ENCODE peak calls at places on chromosomes 6 and 20, in four cellular contexts. One of them, this sample, is unnamed.

GRCh38 chr6:4672772-4673171 is 103.4 kb upstream of the CDYL start:
- DNase-seq in T-helper 2 cell: no peak
- DNase-seq in SJSA1: no peak
- DNase-seq in D721Med: no peak
- DNase-seq in this sample: no peak

GRCh38 chr6:1678966-1679690 is 69.4 kb downstream of the FOXC1 start:
- DNase-seq in SJSA1: peak
- DNase-seq in D721Med: no peak
- DNase-seq in T-helper 2 cell: no peak
- DNase-seq in this sample: no peak

GRCh38 chr6:148179786-148180185 is 162.9 kb upstream of the SASH1 start:
- DNase-seq in SJSA1: peak
- DNase-seq in T-helper 2 cell: no peak
- DNase-seq in D721Med: no peak
- DNase-seq in this sample: no peak

GRCh38 chr6:117481278-117481925 is 1.1 kb upstream of the DCBLD1 start:
- DNase-seq in D721Med: no peak
- DNase-seq in T-helper 2 cell: peak
- DNase-seq in SJSA1: no peak
- DNase-seq in this sample: no peak

GRCh38 chr6:15077964-15078363 is 167.9 kb upstream of the JARID2 start:
- DNase-seq in SJSA1: no peak
- DNase-seq in D721Med: no peak
- DNase-seq in T-helper 2 cell: no peak
- DNase-seq in this sample: no peak

GRCh38 chr20:52676282-52676995 is 295.7 kb upstream of the TSHZ2 start:
- DNase-seq in SJSA1: no peak
- DNase-seq in D721Med: no peak
- DNase-seq in T-helper 2 cell: no peak
- DNase-seq in this sample: no peak

GRCh38 chr6:21533678-21534077 is 59.9 kb upstream of the SOX4 start:
- DNase-seq in D721Med: no peak
- DNase-seq in T-helper 2 cell: no peak
- DNase-seq in SJSA1: no peak
- DNase-seq in this sample: no peak

GRCh38 chr20:46758929-46759669 is 49.6 kb downstream of the SLC2A10 start:
- DNase-seq in D721Med: no peak
- DNase-seq in T-helper 2 cell: no peak
- DNase-seq in SJSA1: no peak
- DNase-seq in this sample: no peak

GRCh38 chr20:63032026-63032800 is 25.4 kb upstream of the BHLHE23 start:
- DNase-seq in SJSA1: no peak
- DNase-seq in D721Med: no peak
- DNase-seq in T-helper 2 cell: no peak
- DNase-seq in this sample: no peak

GRCh38 chr20:34368547-34368946 is 5.5 kb downstream of the ITCH start:
- DNase-seq in T-helper 2 cell: no peak
- DNase-seq in SJSA1: no peak
- DNase-seq in D721Med: no peak
- DNase-seq in this sample: no peak

GRCh38 chr6:38678178-38678760 is 24.7 kb downstream of the GLO1 start:
- DNase-seq in D721Med: no peak
- DNase-seq in SJSA1: no peak
- DNase-seq in T-helper 2 cell: no peak
- DNase-seq in this sample: no peak

GRCh38 chr20:58417418-58417817 is 28.4 kb downstream of the VAPB start:
- DNase-seq in SJSA1: no peak
- DNase-seq in D721Med: no peak
- DNase-seq in T-helper 2 cell: no peak
- DNase-seq in this sample: no peak

GRCh38 chr20:3330046-3330741 is 77.3 kb downstream of the DNAAF9 start:
- DNase-seq in T-helper 2 cell: peak
- DNase-seq in SJSA1: no peak
- DNase-seq in D721Med: no peak
- DNase-seq in this sample: no peak

GRCh38 chr6:170024940-170025339 is 265.9 kb downstream of the DLL1 start:
- DNase-seq in T-helper 2 cell: no peak
- DNase-seq in SJSA1: no peak
- DNase-seq in D721Med: no peak
- DNase-seq in this sample: no peak

GRCh38 chr6:39850897-39851296 is 58.7 kb downstream of the DAAM2 start:
- DNase-seq in SJSA1: no peak
- DNase-seq in T-helper 2 cell: no peak
- DNase-seq in D721Med: no peak
- DNase-seq in this sample: no peak

GRCh38 chr20:58813369-58813768 is 37.3 kb downstream of the GNAS-AS1 start:
- DNase-seq in D721Med: no peak
- DNase-seq in SJSA1: no peak
- DNase-seq in T-helper 2 cell: peak
- DNase-seq in this sample: no peak

GRCh38 chr6:4078830-4079471 is at the start of gene FAM217A:
- DNase-seq in T-helper 2 cell: no peak
- DNase-seq in D721Med: no peak
- DNase-seq in SJSA1: no peak
- DNase-seq in this sample: no peak

GRCh38 chr20:48626226-48626937 is 201.4 kb downstream of the PREX1 start:
- DNase-seq in SJSA1: no peak
- DNase-seq in T-helper 2 cell: no peak
- DNase-seq in D721Med: no peak
- DNase-seq in this sample: no peak

GRCh38 chr6:37139223-37139962 is 30.6 kb upstream of the PIM1 start:
- DNase-seq in SJSA1: no peak
- DNase-seq in D721Med: no peak
- DNase-seq in T-helper 2 cell: no peak
- DNase-seq in this sample: no peak

GRCh38 chr6:159979136-159979874 is 10.4 kb downstream of the IGF2R start:
- DNase-seq in SJSA1: peak
- DNase-seq in T-helper 2 cell: peak
- DNase-seq in D721Med: no peak
- DNase-seq in this sample: peak

GRCh38 chr6:158047120-158047518 is 65.5 kb downstream of the SYNJ2 start:
- DNase-seq in T-helper 2 cell: peak
- DNase-seq in SJSA1: no peak
- DNase-seq in D721Med: no peak
- DNase-seq in this sample: no peak

GRCh38 chr6:137111296-137112066 is 62.0 kb downstream of the IL22RA2 start:
- DNase-seq in T-helper 2 cell: no peak
- DNase-seq in D721Med: no peak
- DNase-seq in SJSA1: no peak
- DNase-seq in this sample: no peak

GRCh38 chr20:35240083-35240913 is 13.8 kb downstream of the MMP24 start:
- DNase-seq in D721Med: no peak
- DNase-seq in SJSA1: no peak
- DNase-seq in T-helper 2 cell: no peak
- DNase-seq in this sample: no peak

GRCh38 chr6:11585426-11586016 is 48.0 kb downstream of the TMEM170B start:
- DNase-seq in SJSA1: peak
- DNase-seq in D721Med: no peak
- DNase-seq in T-helper 2 cell: peak
- DNase-seq in this sample: peak

GRCh38 chr6:33375143-33375649 is 16.4 kb upstream of the KIFC1 start:
- DNase-seq in SJSA1: no peak
- DNase-seq in T-helper 2 cell: no peak
- DNase-seq in D721Med: no peak
- DNase-seq in this sample: peak

This sample was measured in PC-9.